ENCODE peak calls at places on chromosomes 7 and 10, in five cellular contexts. C is stimulated activated naive CD8-positive, alpha-beta T cell treated with anti-CD3 and anti-CD28 coated beads, Interleukin-15, amount 100 ng/mL, for 72 hours; N is cardiac fibroblast; I is activated CD8-positive, alpha-beta memory T cell treated with anti-CD3 and anti-CD28 coated beads for 24 hours; P is endodermal cell. T is an unnamed sample.

GRCh38 chr10:79472951-79473350 is 27.5 kb upstream of the ZCCHC24 start:
- DNase-seq in C (no peak), N (no peak), I (no peak), P (no peak), T (no peak)

GRCh38 chr7:83289396-83289993 is 126.8 kb upstream of the PCLO start:
- DNase-seq in C (no peak), N (no peak), I (no peak), P (no peak), T (no peak)

GRCh38 chr7:240887-241421 is 48.6 kb downstream of the FAM20C start:
- DNase-seq in C (no peak), N (no peak), I (no peak), P (peak), T (no peak)

GRCh38 chr10:12656518-12657142 is 307.3 kb downstream of the CAMK1D start:
- DNase-seq in C (no peak), N (peak), I (no peak), P (no peak), T (no peak)

GRCh38 chr10:122140941-122141623 is 130.0 kb upstream of the BTBD16 start:
- DNase-seq in C (no peak), N (peak), I (no peak), P (no peak), T (no peak)

GRCh38 chr7:151804756-151805503 is 72.0 kb downstream of the PRKAG2 start:
- DNase-seq in C (no peak), N (no peak), I (no peak), P (no peak), T (no peak)

GRCh38 chr10:114045071-114045737 is 1.5 kb downstream of the ADRB1 start:
- DNase-seq in C (peak), N (no peak), I (peak), P (peak), T (no peak)

GRCh38 chr10:114345701-114346100 is 58.6 kb downstream of the AFAP1L2 start:
- DNase-seq in C (no peak), N (no peak), I (no peak), P (no peak), T (no peak)

GRCh38 chr7:103859699-103860098 is 129.8 kb downstream of the RELN start:
- DNase-seq in C (no peak), N (no peak), I (no peak), P (no peak), T (no peak)

GRCh38 chr10:32983333-32983909 is 25.4 kb upstream of the ITGB1 start:
- DNase-seq in C (peak), N (peak), I (no peak), P (peak), T (no peak)

GRCh38 chr7:51141451-51141971 is 175.1 kb downstream of the COBL start:
- DNase-seq in C (peak), N (peak), I (peak), P (peak), T (no peak)

GRCh38 chr7:44158873-44159631 is 17.9 kb upstream of the MYL7 start:
- DNase-seq in C (no peak), N (no peak), I (no peak), P (peak), T (no peak)

GRCh38 chr10:45058580-45058979 is 57.9 kb downstream of the ZNF22 start:
- DNase-seq in C (no peak), N (peak), I (no peak), P (no peak), T (no peak)

GRCh38 chr10:132678436-132679216 is 107.3 kb downstream of the NKX6-2 start:
- DNase-seq in C (no peak), N (no peak), I (no peak), P (peak), T (peak)

GRCh38 chr10:62437696-62438095 is 63.5 kb downstream of the ZNF365 start:
- DNase-seq in C (no peak), N (peak), I (no peak), P (no peak), T (no peak)

GRCh38 chr7:108224387-108224786 is 94.2 kb upstream of the LAMB4 start:
- DNase-seq in C (no peak), N (no peak), I (no peak), P (no peak), T (no peak)

GRCh38 chr10:3568983-3569382 is 216.0 kb downstream of the KLF6 start:
- DNase-seq in C (no peak), N (no peak), I (no peak), P (no peak), T (no peak)

GRCh38 chr10:51433949-51434348 is 265.4 kb downstream of the CSTF2T start:
- DNase-seq in C (no peak), N (no peak), I (no peak), P (no peak), T (no peak)

GRCh38 chr7:135291809-135292253 is 58.2 kb downstream of the STRA8 start:
- DNase-seq in C (no peak), N (peak), I (no peak), P (no peak), T (no peak)

GRCh38 chr10:10977978-10978377 is 39.7 kb upstream of the CELF2 start:
- DNase-seq in C (no peak), N (peak), I (no peak), P (no peak), T (no peak)

GRCh38 chr7:50362142-50362541 is 57.6 kb downstream of the IKZF1 start:
- DNase-seq in C (no peak), N (no peak), I (peak), P (no peak), T (no peak)

GRCh38 chr7:48112431-48113165 is 23.5 kb downstream of the UPP1 start:
- DNase-seq in C (no peak), N (no peak), I (no peak), P (no peak), T (no peak)

GRCh38 chr10:71807557-71808510 is 34.5 kb upstream of the VSIR start:
- DNase-seq in C (no peak), N (no peak), I (no peak), P (no peak), T (no peak)

GRCh38 chr10:93181249-93181928 is 107.7 kb downstream of the CYP26A1 start:
- DNase-seq in C (no peak), N (no peak), I (no peak), P (no peak), T (no peak)

GRCh38 chr10:78416031-78416800 is 382.6 kb downstream of the RPS24 start:
- DNase-seq in C (no peak), N (peak), I (no peak), P (peak), T (peak)

GRCh38 chr10:92923416-92923815 is 75.1 kb downstream of the EXOC6 start:
- DNase-seq in C (no peak), N (no peak), I (no peak), P (no peak), T (no peak)

GRCh38 chr7:3067193-3067592 is 23.5 kb upstream of the CARD11 start:
- DNase-seq in C (peak), N (no peak), I (no peak), P (no peak), T (no peak)

GRCh38 chr7:94656925-94657731 is 1.2 kb upstream of the SGCE start:
- DNase-seq in C (peak), N (peak), I (peak), P (peak), T (no peak)

GRCh38 chr10:104076743-104077160 is 8.9 kb downstream of the COL17A1 start:
- DNase-seq in C (no peak), N (peak), I (no peak), P (peak), T (no peak)

GRCh38 chr10:29473087-29473356 is 161.7 kb downstream of the SVIL start:
- DNase-seq in C (no peak), N (no peak), I (no peak), P (no peak), T (no peak)

GRCh38 chr7:99004216-99004615 is 125.9 kb downstream of the TRRAP start:
- DNase-seq in C (no peak), N (peak), I (peak), P (peak), T (no peak)

GRCh38 chr7:124720195-124720594 is 45.4 kb downstream of the GPR37 start:
- DNase-seq in C (no peak), N (no peak), I (no peak), P (no peak), T (no peak)

T was measured in type B pancreatic cell.